ENCODE peak calls at places on chromosomes 12 and 14, in seven cellular contexts. O, L, C, Y, D, V and K are unnamed samples.
A peak's percentile ranks its signal among the peaks of the same experiment; 100 is the strongest.

GRCh38 chr14:60922050-60922449 is 58.8 kb downstream of the TRMT5 start:
- DNase-seq in O (peak; percentile 81), L (peak; percentile 7), C (no peak), Y (no peak), D (peak; percentile 68), V (no peak), K (no peak)

GRCh38 chr14:75519394-75519793 is 2.9 kb upstream of the BATF start:
- DNase-seq in O (no peak), L (no peak), C (no peak), Y (no peak), D (no peak), V (no peak), K (no peak)

GRCh38 chr12:100427078-100427477 is 46.6 kb upstream of the NR1H4 start:
- DNase-seq in O (peak; percentile 81), L (no peak), C (no peak), Y (no peak), D (peak; percentile 86), V (no peak), K (no peak)

GRCh38 chr12:131862600-131862993 is 31.8 kb upstream of the ULK1 start:
- DNase-seq in O (no peak), L (peak; percentile 37), C (no peak), Y (no peak), D (no peak), V (no peak), K (no peak)

GRCh38 chr14:61019537-61019936 is 38.5 kb downstream of the SLC38A6 start:
- DNase-seq in O (no peak), L (no peak), C (no peak), Y (no peak), D (no peak), V (no peak), K (no peak)

GRCh38 chr12:78407722-78408121 is 456.9 kb upstream of the SYT1 start:
- DNase-seq in O (no peak), L (no peak), C (no peak), Y (no peak), D (peak; percentile 20), V (no peak), K (no peak)

GRCh38 chr14:25833341-25834121 is 764.3 kb downstream of the NOVA1 start:
- DNase-seq in O (peak; percentile 45), L (peak; percentile 3), C (peak; percentile 80), Y (peak; percentile 50), D (peak; percentile 13), V (peak; percentile 10), K (peak; percentile 74)

GRCh38 chr14:38409081-38409705 is 153.3 kb upstream of the CLEC14A start:
- DNase-seq in O (no peak), L (no peak), C (no peak), Y (no peak), D (peak; percentile 54), V (no peak), K (no peak)

GRCh38 chr14:82394916-82395315 is 861.3 kb upstream of the SEL1L start:
- DNase-seq in O (no peak), L (no peak), C (no peak), Y (no peak), D (no peak), V (no peak), K (no peak)

GRCh38 chr12:79143803-79144202 is 279.2 kb downstream of the SYT1 start:
- DNase-seq in O (no peak), L (no peak), C (no peak), Y (no peak), D (peak; percentile 37), V (no peak), K (no peak)

GRCh38 chr14:25090716-25091454 is 40.9 kb upstream of the STXBP6 start:
- DNase-seq in O (peak; percentile 51), L (no peak), C (no peak), Y (peak; percentile 17), D (peak; percentile 86), V (no peak), K (peak; percentile 54)

GRCh38 chr12:50174971-50175715 is 8.0 kb upstream of the CERS5 start:
- DNase-seq in O (peak; percentile 88), L (peak; percentile 64), C (peak; percentile 83), Y (peak; percentile 70), D (peak; percentile 73), V (peak; percentile 69), K (peak; percentile 87)

GRCh38 chr12:54128466-54128865 is 60.3 kb downstream of the SMUG1 start:
- DNase-seq in O (no peak), L (no peak), C (peak; percentile 60), Y (no peak), D (no peak), V (no peak), K (no peak)

GRCh38 chr14:77580964-77581505 is 35.4 kb downstream of the SPTLC2 start:
- DNase-seq in O (peak; percentile 43), L (peak; percentile 38), C (no peak), Y (no peak), D (peak; percentile 76), V (no peak), K (no peak)

GRCh38 chr14:90518075-90518940 is 121.5 kb downstream of the CALM1 start:
- DNase-seq in O (no peak), L (no peak), C (no peak), Y (no peak), D (no peak), V (no peak), K (no peak)

GRCh38 chr14:104322531-104323466 is 184.4 kb downstream of the KIF26A start:
- DNase-seq in O (no peak), L (no peak), C (peak; percentile 41), Y (no peak), D (no peak), V (no peak), K (no peak)

GRCh38 chr12:95413576-95413975 is 60.4 kb upstream of the METAP2 start:
- DNase-seq in O (no peak), L (no peak), C (no peak), Y (no peak), D (peak; percentile 19), V (no peak), K (no peak)

GRCh38 chr14:55599250-55599879 is 19.4 kb downstream of the KTN1 start:
- DNase-seq in O (peak; percentile 95), L (no peak), C (no peak), Y (no peak), D (no peak), V (no peak), K (no peak)

GRCh38 chr12:130043685-130044421 is 118.4 kb upstream of the FZD10 start:
- DNase-seq in O (no peak), L (no peak), C (no peak), Y (no peak), D (no peak), V (no peak), K (no peak)

GRCh38 chr12:52250048-52250990 is 17.3 kb downstream of the KRT7 start:
- DNase-seq in O (peak; percentile 35), L (no peak), C (peak; percentile 76), Y (no peak), D (no peak), V (no peak), K (peak; percentile 68)

GRCh38 chr14:38138581-38139138 is 69.0 kb upstream of the SSTR1 start:
- DNase-seq in O (peak; percentile 48), L (no peak), C (no peak), Y (no peak), D (peak; percentile 6), V (no peak), K (no peak)

GRCh38 chr12:2360630-2361170 is 307.9 kb downstream of the CACNA1C start:
- DNase-seq in O (peak; percentile 19), L (no peak), C (no peak), Y (no peak), D (no peak), V (no peak), K (no peak)
- H2AFZ ChIP-seq in O (no peak overlapping the region), L (no peak overlapping the region), C (no peak overlapping the region), Y (no peak overlapping the region), D (no peak overlapping the region), V (no peak overlapping the region), K (no peak overlapping the region)

GRCh38 chr14:54377501-54377900 is 19.3 kb upstream of the CDKN3 start:
- DNase-seq in O (no peak), L (no peak), C (no peak), Y (no peak), D (no peak), V (no peak), K (no peak)
- H2AFZ ChIP-seq in O (no peak overlapping the region), L (no peak overlapping the region), C (no peak overlapping the region), Y (no peak overlapping the region), D (no peak overlapping the region), V (peak overlapping the region; percentile 15), K (peak overlapping the region; percentile 52)

GRCh38 chr12:42904683-42905418 is 315.3 kb upstream of the PRICKLE1 start:
- DNase-seq in O (no peak), L (no peak), C (no peak), Y (no peak), D (no peak), V (no peak), K (no peak)

GRCh38 chr12:42905419-42905705 is 315.8 kb upstream of the PRICKLE1 start:
- DNase-seq in O (no peak), L (no peak), C (no peak), Y (no peak), D (no peak), V (no peak), K (no peak)

GRCh38 chr12:42902001-42902400 is 312.5 kb upstream of the PRICKLE1 start:
- DNase-seq in O (no peak), L (no peak), C (no peak), Y (no peak), D (no peak), V (no peak), K (no peak)
- H2AFZ ChIP-seq in O (no peak overlapping the region), L (no peak overlapping the region), C (peak overlapping the region; percentile 59), Y (no peak overlapping the region), D (no peak overlapping the region), V (no peak overlapping the region), K (peak overlapping the region; percentile 52)

GRCh38 chr12:14843425-14843887 is at the start of gene ART4:
- DNase-seq in O (no peak), L (peak; percentile 9), C (no peak), Y (no peak), D (no peak), V (no peak), K (no peak)

GRCh38 chr12:14845350-14845750 is 2.0 kb upstream of the ART4 start:
- DNase-seq in O (peak; percentile 75), L (peak; percentile 58), C (peak; percentile 70), Y (peak; percentile 45), D (peak; percentile 52), V (peak; percentile 75), K (peak; percentile 88)

GRCh38 chr12:14849664-14850063 is 6.3 kb upstream of the ART4 start:
- DNase-seq in O (peak; percentile 9), L (no peak), C (no peak), Y (no peak), D (peak; percentile 95), V (no peak), K (no peak)

GRCh38 chr12:14846878-14847580 is 3.7 kb upstream of the ART4 start:
- DNase-seq in O (no peak), L (no peak), C (no peak), Y (no peak), D (peak; percentile 73), V (no peak), K (no peak)

GRCh38 chr12:14846042-14846587 is 2.8 kb upstream of the ART4 start:
- DNase-seq in O (no peak), L (no peak), C (no peak), Y (no peak), D (peak; percentile 75), V (no peak), K (no peak)
- H2AFZ ChIP-seq in O (no peak overlapping the region), L (peak overlapping the region; percentile 41), C (no peak overlapping the region), Y (no peak overlapping the region), D (no peak overlapping the region), V (peak overlapping the region; percentile 49), K (peak overlapping the region; percentile 1)